ENCODE peak calls at places on chromosomes 6 and 20, in nine cellular contexts. One of them, this sample, is unnamed.

GRCh38 chr20:1835126-1835525 is 60.1 kb upstream of the SIRPA start:
- DNase-seq in fibroblast of lung: no peak
- DNase-seq in H1: no peak
- DNase-seq in GM23248: no peak
- DNase-seq in astrocyte: no peak
- DNase-seq in neural progenitor cell: no peak
- DNase-seq in MM.1S: no peak
- DNase-seq in neuronal stem cell: no peak
- DNase-seq in Karpas-422: no peak
- DNase-seq in this sample: no peak

GRCh38 chr6:110689275-110689935 is 125.9 kb downstream of the CDK19 start:
- DNase-seq in H1: no peak
- DNase-seq in neuronal stem cell: no peak
- DNase-seq in neural progenitor cell: no peak
- DNase-seq in MM.1S: no peak
- DNase-seq in Karpas-422: no peak
- DNase-seq in GM23248: no peak
- DNase-seq in fibroblast of lung: no peak
- DNase-seq in astrocyte: no peak
- DNase-seq in this sample: no peak

GRCh38 chr20:63042448-63043071 is 35.8 kb upstream of the BHLHE23 start:
- DNase-seq in H1: no peak
- DNase-seq in Karpas-422: peak; percentile 56
- DNase-seq in astrocyte: no peak
- DNase-seq in neural progenitor cell: no peak
- DNase-seq in neuronal stem cell: no peak
- DNase-seq in GM23248: no peak
- DNase-seq in fibroblast of lung: no peak
- DNase-seq in MM.1S: no peak
- DNase-seq in this sample: no peak

GRCh38 chr6:127515234-127515793 is 3.8 kb downstream of the MTCL3 start:
- DNase-seq in GM23248: peak; percentile 66
- DNase-seq in Karpas-422: no peak
- DNase-seq in neural progenitor cell: peak; percentile 73
- DNase-seq in fibroblast of lung: peak; percentile 28
- DNase-seq in neuronal stem cell: peak; percentile 53
- DNase-seq in H1: peak; percentile 43
- DNase-seq in astrocyte: peak; percentile 10
- DNase-seq in MM.1S: no peak
- DNase-seq in this sample: peak; percentile 56

GRCh38 chr6:43743682-43744381 is 26.2 kb upstream of the VEGFA start:
- DNase-seq in neuronal stem cell: no peak
- DNase-seq in fibroblast of lung: no peak
- DNase-seq in MM.1S: no peak
- DNase-seq in GM23248: no peak
- DNase-seq in H1: no peak
- DNase-seq in astrocyte: no peak
- DNase-seq in Karpas-422: no peak
- DNase-seq in neural progenitor cell: no peak
- DNase-seq in this sample: no peak

GRCh38 chr20:24208652-24209051 is 220.1 kb upstream of the GGTLC1 start:
- DNase-seq in neural progenitor cell: peak; percentile 54
- DNase-seq in MM.1S: no peak
- DNase-seq in astrocyte: no peak
- DNase-seq in GM23248: no peak
- DNase-seq in fibroblast of lung: no peak
- DNase-seq in neuronal stem cell: no peak
- DNase-seq in Karpas-422: no peak
- DNase-seq in H1: no peak
- DNase-seq in this sample: peak; percentile 1

GRCh38 chr6:160253714-160254113 is 4.9 kb downstream of the SLC22A2 start:
- DNase-seq in MM.1S: no peak
- DNase-seq in Karpas-422: no peak
- DNase-seq in GM23248: no peak
- DNase-seq in neural progenitor cell: no peak
- DNase-seq in astrocyte: no peak
- DNase-seq in neuronal stem cell: no peak
- DNase-seq in fibroblast of lung: no peak
- DNase-seq in H1: no peak
- DNase-seq in this sample: no peak

GRCh38 chr6:135280375-135281136 is 99.4 kb downstream of the MYB start:
- DNase-seq in GM23248: peak; percentile 25
- DNase-seq in H1: no peak
- DNase-seq in neural progenitor cell: no peak
- DNase-seq in astrocyte: peak; percentile 53
- DNase-seq in fibroblast of lung: peak; percentile 76
- DNase-seq in MM.1S: no peak
- DNase-seq in neuronal stem cell: no peak
- DNase-seq in Karpas-422: peak; percentile 89
- DNase-seq in this sample: peak; percentile 41

GRCh38 chr6:41294463-41294862 is 8.0 kb upstream of the TREM1 start:
- DNase-seq in MM.1S: no peak
- DNase-seq in neural progenitor cell: no peak
- DNase-seq in GM23248: no peak
- DNase-seq in Karpas-422: no peak
- DNase-seq in astrocyte: no peak
- DNase-seq in fibroblast of lung: no peak
- DNase-seq in neuronal stem cell: no peak
- DNase-seq in H1: no peak
- DNase-seq in this sample: no peak

GRCh38 chr20:5036828-5037227 is 35.5 kb upstream of the SLC23A2 start:
- DNase-seq in fibroblast of lung: no peak
- DNase-seq in MM.1S: no peak
- DNase-seq in Karpas-422: no peak
- DNase-seq in neural progenitor cell: no peak
- DNase-seq in GM23248: no peak
- DNase-seq in neuronal stem cell: no peak
- DNase-seq in astrocyte: no peak
- DNase-seq in H1: no peak
- DNase-seq in this sample: no peak

GRCh38 chr20:16556299-16556698 is 16.9 kb downstream of the KIF16B start:
- DNase-seq in fibroblast of lung: peak; percentile 85
- DNase-seq in Karpas-422: no peak
- DNase-seq in neuronal stem cell: no peak
- DNase-seq in GM23248: peak; percentile 66
- DNase-seq in H1: no peak
- DNase-seq in neural progenitor cell: no peak
- DNase-seq in astrocyte: no peak
- DNase-seq in MM.1S: no peak
- DNase-seq in this sample: no peak

DNA sequence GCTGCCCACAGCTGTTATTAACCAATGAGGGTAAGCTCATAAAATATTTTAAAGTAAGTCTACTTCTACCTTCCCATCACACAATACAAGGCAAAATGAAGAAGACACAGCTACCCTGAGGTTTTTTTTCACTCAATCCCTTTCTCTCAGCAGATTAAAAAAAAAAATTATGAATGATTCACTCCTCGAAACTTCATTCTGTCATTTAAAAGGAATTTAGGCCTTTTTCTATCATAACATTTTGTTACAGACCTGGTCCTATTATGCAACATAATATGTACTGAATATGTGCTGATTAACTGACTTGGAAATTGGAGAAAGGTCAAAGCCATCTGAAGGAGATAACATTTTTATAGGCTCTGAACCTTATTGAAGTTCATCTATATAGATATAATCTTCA is 45.5 kb downstream of the PRL start:
- DNase-seq in neural progenitor cell: no peak
- DNase-seq in astrocyte: peak; percentile 74
- DNase-seq in H1: no peak
- DNase-seq in Karpas-422: no peak
- DNase-seq in neuronal stem cell: no peak
- DNase-seq in fibroblast of lung: peak; percentile 58
- DNase-seq in GM23248: peak; percentile 65
- DNase-seq in MM.1S: no peak
- DNase-seq in this sample: peak; percentile 75
- H3K4me1 ChIP-seq in neural progenitor cell: peaks cover 71% of the 10 kb centered on the region
- H3K4me1 ChIP-seq in astrocyte: peaks cover 24% of the 10 kb centered on the region
- H3K4me1 ChIP-seq in H1: no peaks in the 10 kb centered on the region
- H3K4me1 ChIP-seq in Karpas-422: no peaks in the 10 kb centered on the region
- H3K4me1 ChIP-seq in neuronal stem cell: peaks cover 12% of the 10 kb centered on the region
- H3K4me1 ChIP-seq in fibroblast of lung: peaks cover 8% of the 10 kb centered on the region
- H3K4me1 ChIP-seq in GM23248: peaks cover 25% of the 10 kb centered on the region
- H3K4me1 ChIP-seq in MM.1S: no peaks in the 10 kb centered on the region
- H3K4me1 ChIP-seq in this sample: peaks cover 52% of the 10 kb centered on the region

DNA sequence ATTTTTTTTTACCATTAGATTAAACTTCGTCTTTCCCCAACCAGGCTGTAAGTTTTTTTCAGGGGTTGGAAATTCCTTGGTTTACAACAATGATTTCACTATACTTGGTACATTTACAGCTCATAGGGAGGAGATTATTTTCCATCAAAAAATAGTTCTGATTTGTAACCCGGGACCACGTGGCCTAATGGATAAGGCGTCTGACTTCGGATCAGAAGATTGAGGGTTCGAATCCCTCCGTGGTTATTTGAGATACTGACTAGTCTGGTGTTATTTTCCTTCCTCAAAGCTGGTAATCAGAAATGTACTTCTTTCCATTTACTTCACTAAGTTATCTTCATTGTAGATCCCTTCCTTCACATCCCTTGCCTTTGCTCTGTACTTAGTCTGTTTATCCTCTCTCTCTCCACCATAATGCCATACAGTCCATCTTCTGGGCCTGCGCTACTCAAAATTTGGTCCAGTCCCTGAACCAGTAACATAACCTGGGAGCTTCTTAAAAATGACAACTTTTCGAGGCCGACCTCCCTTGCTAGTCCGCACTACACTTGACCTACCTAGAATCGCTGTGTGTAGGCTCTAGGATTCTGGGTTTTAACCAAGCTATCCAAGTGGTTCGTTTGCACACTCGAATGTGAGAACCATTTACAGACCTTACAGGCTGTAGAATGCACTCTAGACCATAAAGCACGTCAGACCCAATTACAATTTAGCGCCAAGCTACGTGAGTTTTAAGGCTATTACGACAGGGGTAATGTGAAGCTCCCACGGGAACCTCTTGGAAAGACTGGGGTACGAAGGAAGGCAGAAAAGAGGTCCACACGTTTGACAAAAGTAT is 42.1 kb upstream of the BTN3A2 start:
- DNase-seq in H1: no peak
- DNase-seq in astrocyte: peak; percentile 92
- DNase-seq in fibroblast of lung: peak; percentile 95
- DNase-seq in GM23248: peak; percentile 86
- DNase-seq in neuronal stem cell: no peak
- DNase-seq in MM.1S: peak; percentile 77
- DNase-seq in neural progenitor cell: peak; percentile 70
- DNase-seq in Karpas-422: peak; percentile 91
- DNase-seq in this sample: peak; percentile 94
- H3K9ac ChIP-seq in H1: no peak overlapping the region
- H3K9ac ChIP-seq in astrocyte: peak overlapping the region; percentile 76
- H3K9ac ChIP-seq in fibroblast of lung: no peak overlapping the region
- H3K9ac ChIP-seq in GM23248: peak overlapping the region; percentile 75
- H3K9ac ChIP-seq in neuronal stem cell: no peak overlapping the region
- H3K9ac ChIP-seq in MM.1S: peak overlapping the region; percentile 51
- H3K9ac ChIP-seq in neural progenitor cell: no peak overlapping the region
- H3K9ac ChIP-seq in Karpas-422: no peak overlapping the region
- H3K9ac ChIP-seq in this sample: peak overlapping the region; percentile 76

GRCh38 chr6:142853244-142854180 is 91.5 kb downstream of the HIVEP2 start:
- DNase-seq in MM.1S: peak; percentile 48
- DNase-seq in Karpas-422: no peak
- DNase-seq in fibroblast of lung: no peak
- DNase-seq in GM23248: peak; percentile 43
- DNase-seq in neuronal stem cell: no peak
- DNase-seq in H1: no peak
- DNase-seq in astrocyte: no peak
- DNase-seq in neural progenitor cell: no peak
- DNase-seq in this sample: no peak

GRCh38 chr6:142856857-142857608 is 87.9 kb downstream of the HIVEP2 start:
- DNase-seq in neuronal stem cell: no peak
- DNase-seq in astrocyte: no peak
- DNase-seq in H1: no peak
- DNase-seq in GM23248: no peak
- DNase-seq in fibroblast of lung: no peak
- DNase-seq in MM.1S: peak; percentile 68
- DNase-seq in Karpas-422: no peak
- DNase-seq in neural progenitor cell: no peak
- DNase-seq in this sample: no peak

GRCh38 chr6:142855877-142856606 is 88.9 kb downstream of the HIVEP2 start:
- DNase-seq in Karpas-422: no peak
- DNase-seq in neural progenitor cell: no peak
- DNase-seq in astrocyte: no peak
- DNase-seq in H1: no peak
- DNase-seq in GM23248: no peak
- DNase-seq in neuronal stem cell: no peak
- DNase-seq in MM.1S: no peak
- DNase-seq in fibroblast of lung: no peak
- DNase-seq in this sample: no peak

GRCh38 chr6:142856607-142856856 is 88.4 kb downstream of the HIVEP2 start:
- DNase-seq in astrocyte: no peak
- DNase-seq in H1: no peak
- DNase-seq in fibroblast of lung: no peak
- DNase-seq in MM.1S: no peak
- DNase-seq in neuronal stem cell: no peak
- DNase-seq in Karpas-422: no peak
- DNase-seq in GM23248: no peak
- DNase-seq in neural progenitor cell: no peak
- DNase-seq in this sample: no peak

DNA sequence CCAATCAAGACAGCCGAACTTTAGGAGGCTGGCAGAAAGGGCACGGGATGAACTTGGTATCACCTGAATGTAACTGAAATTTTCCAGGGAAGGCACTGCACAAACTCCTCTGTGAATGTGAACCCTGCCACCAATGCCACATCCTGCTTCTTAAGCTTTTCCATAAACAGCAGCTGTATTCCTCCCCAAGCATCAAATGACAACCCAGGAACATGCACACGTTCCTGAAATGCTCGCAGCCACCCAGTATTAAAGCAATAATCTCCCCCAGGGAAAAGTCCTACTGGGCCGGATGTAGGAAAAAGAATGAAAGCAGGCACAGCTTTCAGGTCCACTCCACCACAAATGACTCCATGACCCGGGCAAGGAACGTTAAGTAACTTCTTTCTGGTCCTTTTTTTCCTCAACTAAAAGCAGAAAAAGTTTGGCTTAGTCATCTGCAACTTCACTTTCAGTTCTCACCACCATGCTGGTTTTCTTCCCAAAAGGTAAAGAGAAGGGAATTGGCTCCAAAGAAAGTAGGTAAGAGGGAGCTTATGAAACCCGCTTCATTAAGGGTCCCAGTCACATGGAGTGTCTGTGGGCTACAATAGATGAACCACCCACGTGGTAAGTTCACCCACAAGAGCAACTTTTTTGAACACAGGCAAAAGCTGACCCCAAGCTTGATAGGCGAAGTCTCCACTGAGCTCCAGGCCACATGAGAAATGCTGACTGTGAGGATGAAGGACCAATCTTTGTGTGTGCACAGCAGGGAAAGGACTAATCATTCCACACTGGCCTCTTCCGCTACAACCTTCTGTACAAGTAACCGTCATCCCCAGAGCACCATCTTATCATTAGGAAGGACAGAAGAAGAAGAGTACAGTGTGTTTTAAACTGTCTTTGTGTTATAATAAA is 90.1 kb downstream of the HIVEP2 start:
- DNase-seq in H1: no peak
- DNase-seq in astrocyte: no peak
- DNase-seq in neuronal stem cell: no peak
- DNase-seq in GM23248: no peak
- DNase-seq in Karpas-422: no peak
- DNase-seq in fibroblast of lung: no peak
- DNase-seq in MM.1S: no peak
- DNase-seq in neural progenitor cell: peak; percentile 27
- DNase-seq in this sample: no peak
- H3K4me1 ChIP-seq in H1: no peaks in the 10 kb centered on the region
- H3K4me1 ChIP-seq in astrocyte: peaks cover 18% of the 10 kb centered on the region
- H3K4me1 ChIP-seq in neuronal stem cell: peaks cover 6% of the 10 kb centered on the region
- H3K4me1 ChIP-seq in GM23248: peaks cover 26% of the 10 kb centered on the region
- H3K4me1 ChIP-seq in Karpas-422: no peaks in the 10 kb centered on the region
- H3K4me1 ChIP-seq in fibroblast of lung: peaks cover 2% of the 10 kb centered on the region
- H3K4me1 ChIP-seq in MM.1S: peaks cover 58% of the 10 kb centered on the region
- H3K4me1 ChIP-seq in neural progenitor cell: peaks cover 19% of the 10 kb centered on the region
- H3K4me1 ChIP-seq in this sample: peaks cover 31% of the 10 kb centered on the region

GRCh38 chr6:5173862-5174643 is 86.7 kb downstream of the LYRM4 start:
- DNase-seq in Karpas-422: no peak
- DNase-seq in H1: no peak
- DNase-seq in GM23248: no peak
- DNase-seq in fibroblast of lung: no peak
- DNase-seq in neuronal stem cell: no peak
- DNase-seq in neural progenitor cell: no peak
- DNase-seq in astrocyte: no peak
- DNase-seq in MM.1S: peak; percentile 95
- DNase-seq in this sample: no peak
- H3K9ac ChIP-seq in Karpas-422: no peak overlapping the region
- H3K9ac ChIP-seq in H1: no peak overlapping the region
- H3K9ac ChIP-seq in GM23248: no peak overlapping the region
- H3K9ac ChIP-seq in fibroblast of lung: no peak overlapping the region
- H3K9ac ChIP-seq in neuronal stem cell: no peak overlapping the region
- H3K9ac ChIP-seq in neural progenitor cell: no peak overlapping the region
- H3K9ac ChIP-seq in astrocyte: no peak overlapping the region
- H3K9ac ChIP-seq in MM.1S: peak overlapping the region; percentile 64
- H3K9ac ChIP-seq in this sample: no peak overlapping the region